ENCODE peak calls at places on chromosomes 12 and 14, in five cellular contexts. V, U, A, W and Z are unnamed samples.

GRCh38 chr12:124563401-124563800 is 4.0 kb downstream of the NCOR2 start:
- DNase-seq in V (no peak), U (no peak), A (no peak), W (no peak), Z (no peak)

GRCh38 chr14:104980601-104981531 is 2.7 kb upstream of the AHNAK2 start:
- DNase-seq in V (no peak), U (no peak), A (peak), W (no peak), Z (no peak)

GRCh38 chr12:20268771-20269170 is 99.6 kb upstream of the PDE3A start:
- DNase-seq in V (no peak), U (no peak), A (no peak), W (no peak), Z (no peak)

GRCh38 chr12:9961106-9961505 is 10.1 kb upstream of the CLEC12A start:
- DNase-seq in V (no peak), U (no peak), A (no peak), W (no peak), Z (no peak)

GRCh38 chr12:79331870-79332269 is 358.9 kb downstream of the PAWR start:
- DNase-seq in V (peak), U (peak), A (no peak), W (no peak), Z (no peak)

GRCh38 chr12:57518920-57519757 is 1.2 kb downstream of the DDIT3 start:
- DNase-seq in V (no peak), U (no peak), A (peak), W (peak), Z (peak)

GRCh38 chr12:28500373-28501024 is 310.2 kb downstream of the CCDC91 start:
- DNase-seq in V (peak), U (no peak), A (no peak), W (no peak), Z (no peak)

GRCh38 chr14:104244221-104245011 is 106.0 kb downstream of the KIF26A start:
- DNase-seq in V (no peak), U (no peak), A (no peak), W (no peak), Z (peak)

DNA sequence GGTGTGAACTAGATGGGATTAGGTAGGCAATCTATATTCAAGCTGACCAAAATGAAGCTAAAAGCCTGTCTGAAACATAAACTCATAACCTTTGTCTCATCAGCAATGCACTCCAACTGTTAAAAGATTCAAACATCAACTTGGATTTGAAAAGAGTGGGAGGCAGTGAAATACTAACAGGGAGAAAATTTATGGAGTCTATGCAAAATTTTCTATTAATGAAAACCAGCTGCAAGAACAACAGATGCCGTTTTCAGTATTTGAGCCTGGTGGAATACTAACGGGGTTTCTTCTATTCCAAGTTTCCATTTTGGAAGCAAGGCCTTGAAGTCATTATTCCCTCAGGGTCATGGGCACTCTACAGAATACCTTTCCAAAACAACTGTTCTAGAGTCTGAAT is 88.3 kb downstream of the LRP6 start:
- DNase-seq in V (no peak), U (no peak), A (no peak), W (no peak), Z (no peak)
- TF ChIP-seq CTCF in V (no peak), U (no peak), A (no peak), W (no peak), Z (no peak)

GRCh38 chr12:106985479-106985878 is 1.5 kb downstream of the MTERF2 start:
- DNase-seq in V (no peak), U (no peak), A (no peak), W (no peak), Z (no peak)
- TF ChIP-seq CTCF in V (no peak), U (no peak), A (no peak), W (no peak), Z (no peak)

GRCh38 chr12:117685115-117685926 is 283.5 kb downstream of the KSR2 start:
- DNase-seq in V (peak), U (peak), A (peak), W (peak), Z (no peak)
- TF ChIP-seq CTCF in V (no peak), U (no peak), A (peak), W (no peak), Z (no peak)

GRCh38 chr14:67734675-67735074 is 33.0 kb downstream of the RDH12 start:
- DNase-seq in V (no peak), U (no peak), A (no peak), W (no peak), Z (no peak)
- TF ChIP-seq CTCF in V (no peak), U (no peak), A (no peak), W (no peak), Z (no peak)

GRCh38 chr12:119020377-119021360 is 39.3 kb downstream of the SRRM4 start:
- DNase-seq in V (no peak), U (no peak), A (peak), W (no peak), Z (no peak)
- TF ChIP-seq CTCF in V (no peak), U (no peak), A (peak), W (no peak), Z (no peak)

DNA sequence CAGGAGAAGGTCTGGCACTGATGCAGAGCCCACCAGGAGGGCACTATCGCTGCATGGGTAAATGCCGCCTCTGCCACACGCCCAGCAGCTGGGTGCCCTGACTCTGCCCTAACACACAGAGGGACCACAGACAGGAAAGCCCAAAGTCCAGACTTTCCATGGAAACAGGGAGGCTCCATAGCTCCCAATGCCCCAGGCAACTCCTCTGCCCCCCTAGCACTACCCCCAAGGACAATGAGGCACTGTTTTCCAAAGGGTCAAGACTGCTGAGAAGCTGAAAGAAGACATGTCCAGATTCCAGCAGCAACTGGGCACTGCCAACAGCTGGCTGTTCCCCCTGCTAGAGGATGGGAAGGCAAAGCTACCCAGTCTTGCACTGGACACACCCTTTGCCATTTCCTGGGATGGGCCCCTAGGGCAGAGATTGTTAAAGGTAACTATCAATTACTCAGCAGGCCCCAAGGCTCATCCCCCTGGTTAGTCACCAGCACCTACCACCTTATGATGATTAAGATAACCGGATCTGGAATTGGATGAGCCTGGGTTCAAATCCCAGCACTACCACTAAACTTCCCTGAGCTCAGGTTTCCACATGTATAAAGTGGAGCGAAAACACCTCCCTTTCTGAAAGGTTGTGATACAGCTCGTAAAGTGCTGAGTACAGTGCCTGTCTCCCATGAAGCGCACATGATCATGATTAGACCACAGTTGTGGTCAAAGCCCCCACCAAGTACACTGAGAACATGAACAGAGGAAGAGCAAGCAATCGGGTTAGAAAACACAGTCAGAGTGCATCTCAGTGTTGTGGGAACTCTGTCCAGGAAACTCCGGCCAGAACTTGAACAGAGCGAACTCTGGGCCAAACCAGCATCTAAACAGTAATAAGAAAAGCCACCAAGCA is 3.3 kb downstream of the PXN start:
- DNase-seq in V (no peak), U (no peak), A (no peak), W (no peak), Z (no peak)
- TF ChIP-seq CTCF in V (no peak), U (no peak), A (no peak), W (no peak), Z (no peak)

GRCh38 chr12:69600804-69601203 is 9.9 kb downstream of the LRRC10 start:
- DNase-seq in V (no peak), U (no peak), A (no peak), W (no peak), Z (no peak)

GRCh38 chr12:69598174-69598753 is 12.4 kb downstream of the LRRC10 start:
- DNase-seq in V (no peak), U (no peak), A (no peak), W (no peak), Z (no peak)

DNA sequence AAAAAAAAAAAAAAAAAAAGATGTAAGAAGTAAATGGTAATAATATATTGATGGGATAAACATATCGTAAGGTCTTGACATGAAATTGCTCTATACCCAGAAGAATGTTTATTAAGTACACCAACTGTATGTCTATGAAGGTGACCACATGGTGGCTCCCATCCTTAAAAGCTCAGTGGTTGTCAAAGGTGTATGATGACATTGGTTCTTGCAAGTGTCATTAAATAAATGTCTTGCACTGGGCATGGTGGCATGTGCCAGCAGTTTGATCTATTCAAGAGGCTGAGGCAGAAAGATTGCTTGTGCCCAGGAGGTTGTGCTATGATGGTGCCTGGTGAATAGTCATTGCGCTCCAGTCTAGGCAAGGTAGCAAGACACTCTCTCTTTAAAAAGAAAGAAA is 10.4 kb downstream of the CCT2 start:
- DNase-seq in V (no peak), U (no peak), A (no peak), W (no peak), Z (no peak)
- TF ChIP-seq CTCF in V (no peak), U (no peak), A (no peak), W (no peak), Z (no peak)

GRCh38 chr12:73517859-73518258 is 1019.8 kb upstream of the ATXN7L3B start:
- DNase-seq in V (no peak), U (no peak), A (no peak), W (no peak), Z (no peak)

DNA sequence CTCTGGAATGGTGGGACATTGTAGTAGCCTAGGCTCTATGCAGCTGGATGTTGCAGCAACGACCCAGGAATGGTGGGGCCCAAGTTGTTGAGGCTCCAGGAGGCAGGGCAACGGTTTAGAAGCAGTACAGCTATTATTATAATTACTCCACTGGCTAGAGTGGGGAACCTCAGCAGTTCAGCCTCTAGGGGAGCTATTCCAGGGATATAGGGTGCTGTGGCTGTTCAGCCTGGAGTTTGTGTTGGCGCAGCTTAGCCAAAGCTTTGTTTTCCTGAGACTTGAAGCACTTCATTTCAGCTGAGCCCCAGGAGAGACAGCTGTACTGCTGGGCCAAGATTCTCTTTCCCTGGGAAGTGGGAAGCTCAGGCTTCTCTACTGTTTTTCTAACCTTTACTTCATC is 1023.0 kb upstream of the ATXN7L3B start:
- DNase-seq in V (no peak), U (no peak), A (no peak), W (no peak), Z (no peak)
- TF ChIP-seq CTCF in V (no peak), U (no peak), A (no peak), W (no peak), Z (no peak)

DNA sequence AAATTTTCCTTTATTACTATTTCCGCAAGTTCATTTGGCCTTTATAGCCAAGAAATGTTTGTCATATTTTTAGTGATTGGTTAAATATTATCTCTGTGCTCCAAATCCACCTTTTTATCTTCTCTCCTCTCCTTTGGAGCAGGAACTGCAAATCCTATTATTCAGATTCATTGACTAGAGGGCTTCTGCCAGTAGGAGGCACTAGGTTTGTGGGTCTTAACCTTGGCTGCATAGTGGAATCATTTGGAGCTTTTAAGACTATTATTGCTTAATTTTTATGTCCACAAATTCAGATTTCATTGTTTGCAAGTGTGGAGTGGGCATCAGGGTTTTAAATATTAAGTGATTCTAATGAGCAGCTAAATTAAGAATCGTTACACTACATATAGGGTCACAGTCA is 75.3 kb upstream of the SYT10 start:
- DNase-seq in V (no peak), U (no peak), A (no peak), W (no peak), Z (no peak)
- TF ChIP-seq CTCF in V (no peak), U (no peak), A (peak), W (no peak), Z (no peak)